ENCODE peak calls at places on chromosomes 1 and 21, in ten cellular contexts. C is effector CD4-positive, alpha-beta T cell; E is activated gamma-delta T cell treated with anti-CD3 and anti-CD28 coated beads, Interleukin-2, amount 50 U/mL, for 16 hours; I is fibroblast of the aortic adventitia; Q is HTR-8/SVneo; V is NCI-H1694; K is heart left ventricle; T is spleen; D is activated T-cell treated with anti-CD3 and anti-CD28 coated beads for 1 hour; X is CD8-positive, alpha-beta T cell. N is an unnamed sample.

GRCh38 chr1:61109910-61110309 is 27.5 kb downstream of the NFIA start:
- DNase-seq in C (no peak), E (no peak), I (no peak), Q (no peak), V (no peak), K (no peak), T (no peak), D (no peak), X (no peak), N (no peak)

GRCh38 chr1:41358152-41358937 is 2.9 kb upstream of the FOXO6 start:
- DNase-seq in C (no peak), E (no peak), I (no peak), Q (no peak), V (peak), K (peak), T (peak), D (no peak), X (no peak), N (no peak)

GRCh38 chr1:186420923-186421322 is 40.0 kb downstream of the PDC start:
- DNase-seq in C (no peak), E (no peak), I (peak), Q (no peak), V (no peak), K (no peak), T (no peak), D (no peak), X (no peak), N (no peak)

GRCh38 chr21:15171546-15171945 is 106.7 kb upstream of the NRIP1 start:
- DNase-seq in C (no peak), E (no peak), I (no peak), Q (no peak), V (no peak), K (no peak), T (no peak), D (no peak), X (no peak), N (no peak)

GRCh38 chr1:11740258-11741192 is 4.6 kb downstream of the AGTRAP start:
- DNase-seq in C (no peak), E (peak), I (no peak), Q (no peak), V (no peak), K (no peak), T (peak), D (no peak), X (no peak), N (no peak)

GRCh38 chr1:198563578-198563977 is 23.1 kb upstream of the ATP6V1G3 start:
- DNase-seq in C (no peak), E (no peak), I (no peak), Q (peak), V (no peak), K (no peak), T (no peak), D (no peak), X (no peak), N (no peak)

GRCh38 chr1:85334962-85335361 is 58.5 kb upstream of the BCL10 start:
- DNase-seq in C (no peak), E (no peak), I (no peak), Q (no peak), V (no peak), K (no peak), T (no peak), D (no peak), X (no peak), N (no peak)

GRCh38 chr21:38830667-38831525 is 25.2 kb downstream of the ETS2 start:
- DNase-seq in C (no peak), E (no peak), I (no peak), Q (no peak), V (no peak), K (no peak), T (peak), D (no peak), X (no peak), N (no peak)

GRCh38 chr1:90711696-90712095 is 5.4 kb downstream of the BARHL2 start:
- DNase-seq in C (no peak), E (no peak), I (no peak), Q (no peak), V (no peak), K (no peak), T (no peak), D (no peak), X (no peak), N (no peak)

GRCh38 chr1:162228586-162228985 is 148.1 kb downstream of the SPATA46 start:
- DNase-seq in C (no peak), E (no peak), I (no peak), Q (no peak), V (no peak), K (no peak), T (no peak), D (no peak), X (no peak), N (no peak)

GRCh38 chr1:56453016-56453721 is 126.2 kb downstream of the PLPP3 start:
- DNase-seq in C (no peak), E (no peak), I (no peak), Q (no peak), V (no peak), K (no peak), T (no peak), D (no peak), X (no peak), N (no peak)

GRCh38 chr1:154546264-154547043 is 12.0 kb downstream of the UBE2Q1 start:
- DNase-seq in C (peak), E (peak), I (peak), Q (peak), V (peak), K (peak), T (no peak), D (peak), X (peak), N (no peak)

GRCh38 chr1:194103516-194104246 is 917.3 kb upstream of the B3GALT2 start:
- DNase-seq in C (no peak), E (no peak), I (no peak), Q (no peak), V (no peak), K (no peak), T (peak), D (no peak), X (no peak), N (no peak)

GRCh38 chr1:185776521-185776920 is 42.3 kb downstream of the HMCN1 start:
- DNase-seq in C (no peak), E (no peak), I (no peak), Q (no peak), V (no peak), K (no peak), T (no peak), D (no peak), X (no peak), N (no peak)

GRCh38 chr1:92408825-92409224 is 77.9 kb downstream of the GFI1 start:
- DNase-seq in C (no peak), E (no peak), I (peak), Q (no peak), V (no peak), K (no peak), T (no peak), D (no peak), X (no peak), N (no peak)

GRCh38 chr21:42465008-42465878 is 30.8 kb downstream of the RSPH1 start:
- DNase-seq in C (no peak), E (no peak), I (no peak), Q (no peak), V (no peak), K (no peak), T (no peak), D (no peak), X (no peak), N (no peak)

GRCh38 chr1:244256086-244256485 is 195.6 kb downstream of the ADSS2 start:
- DNase-seq in C (no peak), E (no peak), I (no peak), Q (no peak), V (no peak), K (no peak), T (no peak), D (no peak), X (no peak), N (no peak)

GRCh38 chr21:37028579-37028978 is 22.1 kb downstream of the RIPPLY3 start:
- DNase-seq in C (no peak), E (no peak), I (peak), Q (no peak), V (no peak), K (no peak), T (no peak), D (no peak), X (no peak), N (no peak)

GRCh38 chr1:117061986-117062415 is 1.9 kb downstream of the TTF2 start:
- DNase-seq in C (no peak), E (no peak), I (peak), Q (no peak), V (no peak), K (no peak), T (no peak), D (no peak), X (no peak), N (no peak)

GRCh38 chr1:20483833-20484525 is 2.0 kb downstream of the CAMK2N1 start:
- DNase-seq in C (no peak), E (no peak), I (peak), Q (no peak), V (no peak), K (no peak), T (no peak), D (no peak), X (no peak), N (no peak)

GRCh38 chr21:17045214-17045835 is 467.5 kb upstream of the CXADR start:
- DNase-seq in C (no peak), E (no peak), I (peak), Q (peak), V (peak), K (no peak), T (no peak), D (no peak), X (no peak), N (no peak)

GRCh38 chr1:208475449-208475848 is 231.3 kb upstream of the PLXNA2 start:
- DNase-seq in C (no peak), E (no peak), I (peak), Q (no peak), V (no peak), K (peak), T (no peak), D (no peak), X (no peak), N (no peak)

GRCh38 chr1:34162852-34163766 is 1.9 kb downstream of the CSMD2 start:
- DNase-seq in C (no peak), E (no peak), I (peak), Q (peak), V (peak), K (peak), T (peak), D (no peak), X (no peak), N (peak)

GRCh38 chr1:48493970-48494769 is 22.2 kb upstream of the SPATA6 start:
- DNase-seq in C (no peak), E (no peak), I (peak), Q (no peak), V (peak), K (no peak), T (no peak), D (no peak), X (no peak), N (no peak)

GRCh38 chr1:246151796-246152434 is 355.2 kb downstream of the SMYD3 start:
- DNase-seq in C (no peak), E (no peak), I (no peak), Q (no peak), V (no peak), K (no peak), T (no peak), D (no peak), X (no peak), N (no peak)

N was measured in esophagus squamous epithelium.